ENCODE peak calls at places on chromosomes 13 and 19, in ten cellular contexts. One of them, this sample, is unnamed. For H3K4me1 and H3K27me3, the result is how much of the 10 kb centered on the place peaks cover.

GRCh38 chr19:14577885-14578427 is 4.9 kb upstream of the CLEC17A start:
- DNase-seq in astrocyte: no peak
- DNase-seq in heart right ventricle: no peak
- DNase-seq in left lung: no peak
- DNase-seq in upper lobe of right lung: no peak
- DNase-seq in SJCRH30: peak
- DNase-seq in cardiac muscle cell: no peak
- DNase-seq in heart left ventricle: no peak
- DNase-seq in osteoblast: peak
- DNase-seq in psoas muscle: no peak
- DNase-seq in this sample: no peak

GRCh38 chr13:102687520-102687919 is 7.3 kb downstream of the METTL21C start:
- DNase-seq in heart right ventricle: no peak
- DNase-seq in cardiac muscle cell: no peak
- DNase-seq in osteoblast: no peak
- DNase-seq in psoas muscle: no peak
- DNase-seq in astrocyte: no peak
- DNase-seq in heart left ventricle: no peak
- DNase-seq in SJCRH30: no peak
- DNase-seq in left lung: no peak
- DNase-seq in upper lobe of right lung: no peak
- DNase-seq in this sample: no peak

GRCh38 chr19:29714371-29714952 is 599 bp downstream of the C19orf12 start:
- DNase-seq in astrocyte: no peak
- DNase-seq in left lung: no peak
- DNase-seq in heart left ventricle: no peak
- DNase-seq in psoas muscle: no peak
- DNase-seq in cardiac muscle cell: no peak
- DNase-seq in osteoblast: peak
- DNase-seq in SJCRH30: no peak
- DNase-seq in upper lobe of right lung: peak
- DNase-seq in heart right ventricle: no peak
- DNase-seq in this sample: no peak

GRCh38 chr13:41601718-41602445 is 144.5 kb downstream of the RGCC start:
- DNase-seq in SJCRH30: peak
- DNase-seq in upper lobe of right lung: no peak
- DNase-seq in heart left ventricle: no peak
- DNase-seq in psoas muscle: no peak
- DNase-seq in left lung: no peak
- DNase-seq in astrocyte: no peak
- DNase-seq in heart right ventricle: no peak
- DNase-seq in cardiac muscle cell: no peak
- DNase-seq in osteoblast: no peak
- DNase-seq in this sample: no peak

GRCh38 chr13:66899955-66900354 is 330.2 kb downstream of the PCDH9 start:
- DNase-seq in astrocyte: peak
- DNase-seq in SJCRH30: no peak
- DNase-seq in heart right ventricle: no peak
- DNase-seq in heart left ventricle: no peak
- DNase-seq in osteoblast: no peak
- DNase-seq in upper lobe of right lung: no peak
- DNase-seq in cardiac muscle cell: peak
- DNase-seq in psoas muscle: no peak
- DNase-seq in left lung: no peak
- DNase-seq in this sample: peak

GRCh38 chr19:12788025-12788681 is 3.1 kb upstream of the JUNB start:
- DNase-seq in cardiac muscle cell: peak
- DNase-seq in SJCRH30: no peak
- DNase-seq in osteoblast: no peak
- DNase-seq in heart right ventricle: no peak
- DNase-seq in astrocyte: no peak
- DNase-seq in psoas muscle: no peak
- DNase-seq in upper lobe of right lung: no peak
- DNase-seq in heart left ventricle: no peak
- DNase-seq in left lung: no peak
- DNase-seq in this sample: no peak

GRCh38 chr13:40137400-40137799 is 481.9 kb downstream of the COG6 start:
- DNase-seq in left lung: no peak
- DNase-seq in heart left ventricle: no peak
- DNase-seq in osteoblast: no peak
- DNase-seq in upper lobe of right lung: no peak
- DNase-seq in cardiac muscle cell: no peak
- DNase-seq in psoas muscle: no peak
- DNase-seq in SJCRH30: no peak
- DNase-seq in heart right ventricle: no peak
- DNase-seq in astrocyte: no peak
- DNase-seq in this sample: no peak

GRCh38 chr13:30846844-30847243 is 59.2 kb upstream of the MEDAG start:
- DNase-seq in upper lobe of right lung: no peak
- DNase-seq in psoas muscle: no peak
- DNase-seq in osteoblast: no peak
- DNase-seq in heart left ventricle: no peak
- DNase-seq in left lung: no peak
- DNase-seq in heart right ventricle: no peak
- DNase-seq in astrocyte: no peak
- DNase-seq in SJCRH30: no peak
- DNase-seq in cardiac muscle cell: no peak
- DNase-seq in this sample: no peak

GRCh38 chr13:95924389-95924994 is 128.7 kb downstream of the UGGT2 start:
- DNase-seq in heart left ventricle: no peak
- DNase-seq in cardiac muscle cell: peak
- DNase-seq in heart right ventricle: no peak
- DNase-seq in psoas muscle: no peak
- DNase-seq in SJCRH30: no peak
- DNase-seq in osteoblast: peak
- DNase-seq in upper lobe of right lung: no peak
- DNase-seq in left lung: no peak
- DNase-seq in astrocyte: peak
- DNase-seq in this sample: no peak

GRCh38 chr13:90933097-90933826 is 414.2 kb upstream of the MIR17HG start:
- DNase-seq in left lung: no peak
- DNase-seq in upper lobe of right lung: no peak
- DNase-seq in heart right ventricle: no peak
- DNase-seq in SJCRH30: no peak
- DNase-seq in cardiac muscle cell: no peak
- DNase-seq in psoas muscle: no peak
- DNase-seq in astrocyte: no peak
- DNase-seq in heart left ventricle: no peak
- DNase-seq in osteoblast: no peak
- DNase-seq in this sample: no peak

GRCh38 chr19:38946229-38947010 is 15.7 kb downstream of the MRPS12 start:
- DNase-seq in astrocyte: no peak
- DNase-seq in heart right ventricle: no peak
- DNase-seq in heart left ventricle: no peak
- DNase-seq in cardiac muscle cell: no peak
- DNase-seq in psoas muscle: no peak
- DNase-seq in left lung: no peak
- DNase-seq in osteoblast: peak
- DNase-seq in upper lobe of right lung: no peak
- DNase-seq in SJCRH30: no peak
- DNase-seq in this sample: no peak

GRCh38 chr19:43674630-43674982 is 4.6 kb upstream of the PLAUR start:
- DNase-seq in astrocyte: no peak
- DNase-seq in cardiac muscle cell: peak
- DNase-seq in osteoblast: no peak
- DNase-seq in heart right ventricle: peak
- DNase-seq in upper lobe of right lung: no peak
- DNase-seq in SJCRH30: no peak
- DNase-seq in psoas muscle: no peak
- DNase-seq in left lung: peak
- DNase-seq in heart left ventricle: no peak
- DNase-seq in this sample: no peak

GRCh38 chr19:28424662-28425430 is 788.1 kb downstream of the UQCRFS1 start:
- DNase-seq in SJCRH30: no peak
- DNase-seq in heart right ventricle: no peak
- DNase-seq in osteoblast: no peak
- DNase-seq in psoas muscle: no peak
- DNase-seq in astrocyte: peak
- DNase-seq in cardiac muscle cell: peak
- DNase-seq in upper lobe of right lung: no peak
- DNase-seq in heart left ventricle: no peak
- DNase-seq in left lung: no peak
- DNase-seq in this sample: no peak

GRCh38 chr19:48795855-48796142 is 15.0 kb downstream of the BCAT2 start:
- DNase-seq in left lung: no peak
- DNase-seq in astrocyte: no peak
- DNase-seq in heart left ventricle: peak
- DNase-seq in SJCRH30: no peak
- DNase-seq in psoas muscle: peak
- DNase-seq in cardiac muscle cell: no peak
- DNase-seq in osteoblast: peak
- DNase-seq in upper lobe of right lung: no peak
- DNase-seq in heart right ventricle: peak
- DNase-seq in this sample: no peak

GRCh38 chr13:98103942-98104880 is 38.7 kb upstream of the FARP1 start:
- DNase-seq in osteoblast: peak
- DNase-seq in upper lobe of right lung: no peak
- DNase-seq in astrocyte: no peak
- DNase-seq in psoas muscle: no peak
- DNase-seq in cardiac muscle cell: no peak
- DNase-seq in left lung: no peak
- DNase-seq in heart right ventricle: no peak
- DNase-seq in SJCRH30: no peak
- DNase-seq in heart left ventricle: no peak
- DNase-seq in this sample: no peak

GRCh38 chr13:36789061-36789460 is 30.0 kb upstream of the RFXAP start:
- DNase-seq in psoas muscle: no peak
- DNase-seq in left lung: no peak
- DNase-seq in cardiac muscle cell: no peak
- DNase-seq in osteoblast: no peak
- DNase-seq in upper lobe of right lung: no peak
- DNase-seq in astrocyte: no peak
- DNase-seq in SJCRH30: no peak
- DNase-seq in heart left ventricle: no peak
- DNase-seq in heart right ventricle: no peak
- DNase-seq in this sample: no peak
- H3K4me1 ChIP-seq in psoas muscle: under half
- H3K4me1 ChIP-seq in left lung: under half
- H3K4me1 ChIP-seq in cardiac muscle cell: under half
- H3K4me1 ChIP-seq in osteoblast: under half
- H3K4me1 ChIP-seq in upper lobe of right lung: under half
- H3K4me1 ChIP-seq in astrocyte: under half
- H3K4me1 ChIP-seq in SJCRH30: under half
- H3K4me1 ChIP-seq in heart left ventricle: under half
- H3K4me1 ChIP-seq in heart right ventricle: under half
- H3K4me1 ChIP-seq in this sample: under half

GRCh38 chr19:45670670-45671453 is 2.8 kb downstream of the GIPR start:
- DNase-seq in heart left ventricle: peak
- DNase-seq in psoas muscle: peak
- DNase-seq in heart right ventricle: peak
- DNase-seq in osteoblast: peak
- DNase-seq in cardiac muscle cell: peak
- DNase-seq in upper lobe of right lung: peak
- DNase-seq in astrocyte: no peak
- DNase-seq in SJCRH30: peak
- DNase-seq in left lung: peak
- DNase-seq in this sample: peak
- H3K27me3 ChIP-seq in heart left ventricle: half or more
- H3K27me3 ChIP-seq in psoas muscle: under half
- H3K27me3 ChIP-seq in heart right ventricle: half or more
- H3K27me3 ChIP-seq in osteoblast: under half
- H3K27me3 ChIP-seq in cardiac muscle cell: under half
- H3K27me3 ChIP-seq in upper lobe of right lung: under half
- H3K27me3 ChIP-seq in astrocyte: under half
- H3K27me3 ChIP-seq in SJCRH30: under half
- H3K27me3 ChIP-seq in left lung: under half
- H3K27me3 ChIP-seq in this sample: under half

GRCh38 chr19:8336072-8336569 is 6.9 kb downstream of the KANK3 start:
- DNase-seq in SJCRH30: no peak
- DNase-seq in osteoblast: no peak
- DNase-seq in astrocyte: no peak
- DNase-seq in left lung: no peak
- DNase-seq in psoas muscle: no peak
- DNase-seq in upper lobe of right lung: no peak
- DNase-seq in cardiac muscle cell: no peak
- DNase-seq in heart left ventricle: no peak
- DNase-seq in heart right ventricle: no peak
- DNase-seq in this sample: no peak
- H3K4me3 ChIP-seq in SJCRH30: no peak
- H3K4me3 ChIP-seq in osteoblast: no peak
- H3K4me3 ChIP-seq in astrocyte: no peak
- H3K4me3 ChIP-seq in left lung: no peak
- H3K4me3 ChIP-seq in psoas muscle: peak
- H3K4me3 ChIP-seq in upper lobe of right lung: no peak
- H3K4me3 ChIP-seq in cardiac muscle cell: no peak
- H3K4me3 ChIP-seq in heart left ventricle: peak
- H3K4me3 ChIP-seq in heart right ventricle: no peak
- H3K4me3 ChIP-seq in this sample: no peak

DNA sequence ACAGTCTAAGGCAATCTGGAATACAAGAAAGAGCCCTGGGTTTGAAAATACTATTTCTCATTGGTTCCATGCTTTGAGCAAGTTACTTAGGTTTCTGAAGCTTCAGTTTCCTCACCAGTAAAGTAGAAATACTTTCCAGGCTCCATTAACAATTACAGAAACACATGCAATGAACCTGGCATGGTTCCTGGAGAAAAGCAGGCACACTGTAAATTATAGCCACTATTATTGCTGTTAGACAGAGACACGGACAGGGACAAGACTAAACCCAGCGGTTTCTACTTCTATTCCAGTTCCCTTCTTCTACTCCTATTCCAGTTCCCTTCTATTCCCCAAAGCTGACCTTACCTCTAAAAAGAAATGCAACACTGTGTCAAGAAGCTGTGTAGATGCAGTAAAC is 41.2 kb downstream of the MIPEP start:
- DNase-seq in upper lobe of right lung: no peak
- DNase-seq in heart right ventricle: no peak
- DNase-seq in SJCRH30: no peak
- DNase-seq in psoas muscle: no peak
- DNase-seq in heart left ventricle: no peak
- DNase-seq in left lung: no peak
- DNase-seq in cardiac muscle cell: no peak
- DNase-seq in astrocyte: no peak
- DNase-seq in osteoblast: no peak
- DNase-seq in this sample: no peak
- H3K4me1 ChIP-seq in upper lobe of right lung: under half
- H3K4me1 ChIP-seq in heart right ventricle: under half
- H3K4me1 ChIP-seq in SJCRH30: under half
- H3K4me1 ChIP-seq in psoas muscle: under half
- H3K4me1 ChIP-seq in heart left ventricle: under half
- H3K4me1 ChIP-seq in left lung: under half
- H3K4me1 ChIP-seq in cardiac muscle cell: under half
- H3K4me1 ChIP-seq in astrocyte: under half
- H3K4me1 ChIP-seq in osteoblast: under half
- H3K4me1 ChIP-seq in this sample: under half